ENCODE peak calls at places on chromosomes 13 and 19, in six cellular contexts. J is thoracic aorta; S is CD8-positive, alpha-beta T cell; R is brain microvascular endothelial cell; E is AG09309; M is neural progenitor cell. G is an unnamed sample.
A peak's percentile ranks its signal among the peaks of the same experiment; 100 is the strongest.

GRCh38 chr19:12482505-12482886 is 2.1 kb downstream of the ZNF709 start:
- DNase-seq in J (no peak), S (no peak), R (no peak), E (no peak), M (no peak), G (no peak)

GRCh38 chr19:1855040-1855827 is 7.0 kb upstream of the REXO1 start:
- DNase-seq in J (no peak), S (peak; percentile 72), R (peak; percentile 81), E (no peak), M (peak; percentile 93), G (peak; percentile 62)

GRCh38 chr13:99585609-99586008 is 84.3 kb downstream of the TM9SF2 start:
- DNase-seq in J (no peak), S (no peak), R (no peak), E (no peak), M (no peak), G (no peak)

GRCh38 chr19:41392775-41393174 is 4.4 kb downstream of the EXOSC5 start:
- DNase-seq in J (no peak), S (no peak), R (no peak), E (no peak), M (no peak), G (no peak)

GRCh38 chr19:41699968-41700323 is 8.5 kb upstream of the CEACAM5 start:
- DNase-seq in J (no peak), S (no peak), R (no peak), E (no peak), M (no peak), G (peak; percentile 2)

GRCh38 chr13:40637644-40638043 is 28.8 kb downstream of the FOXO1 start:
- DNase-seq in J (no peak), S (no peak), R (peak; percentile 29), E (no peak), M (no peak), G (no peak)

GRCh38 chr19:1408300-1409203 is 1.2 kb downstream of the DAZAP1 start:
- DNase-seq in J (no peak), S (peak; percentile 64), R (peak; percentile 37), E (no peak), M (peak; percentile 70), G (peak; percentile 54)

GRCh38 chr13:75876371-75877050 is 240.4 kb downstream of the LMO7 start:
- DNase-seq in J (no peak), S (peak; percentile 46), R (peak; percentile 54), E (no peak), M (peak; percentile 71), G (no peak)

GRCh38 chr13:61109741-61110140 is 305.9 kb downstream of the PCDH20 start:
- DNase-seq in J (no peak), S (no peak), R (no peak), E (no peak), M (no peak), G (no peak)

GRCh38 chr13:113119166-113119821 is 3.3 kb upstream of the F10 start:
- DNase-seq in J (no peak), S (no peak), R (no peak), E (no peak), M (no peak), G (peak; percentile 8)

GRCh38 chr13:24161010-24161775 is 673 bp downstream of the SPATA13 start:
- DNase-seq in J (no peak), S (peak; percentile 47), R (no peak), E (no peak), M (peak; percentile 37), G (no peak)

GRCh38 chr13:73521291-73521626 is 462.5 kb downstream of the KLF5 start:
- DNase-seq in J (no peak), S (no peak), R (no peak), E (no peak), M (no peak), G (no peak)

GRCh38 chr13:55664178-55664577 is 1476.5 kb upstream of the PRR20A start:
- DNase-seq in J (no peak), S (no peak), R (no peak), E (no peak), M (no peak), G (no peak)
- TF ChIP-seq CTCF in J (no peak), S (no peak), R (no peak), E (no peak), M (no peak), G (no peak)

DNA sequence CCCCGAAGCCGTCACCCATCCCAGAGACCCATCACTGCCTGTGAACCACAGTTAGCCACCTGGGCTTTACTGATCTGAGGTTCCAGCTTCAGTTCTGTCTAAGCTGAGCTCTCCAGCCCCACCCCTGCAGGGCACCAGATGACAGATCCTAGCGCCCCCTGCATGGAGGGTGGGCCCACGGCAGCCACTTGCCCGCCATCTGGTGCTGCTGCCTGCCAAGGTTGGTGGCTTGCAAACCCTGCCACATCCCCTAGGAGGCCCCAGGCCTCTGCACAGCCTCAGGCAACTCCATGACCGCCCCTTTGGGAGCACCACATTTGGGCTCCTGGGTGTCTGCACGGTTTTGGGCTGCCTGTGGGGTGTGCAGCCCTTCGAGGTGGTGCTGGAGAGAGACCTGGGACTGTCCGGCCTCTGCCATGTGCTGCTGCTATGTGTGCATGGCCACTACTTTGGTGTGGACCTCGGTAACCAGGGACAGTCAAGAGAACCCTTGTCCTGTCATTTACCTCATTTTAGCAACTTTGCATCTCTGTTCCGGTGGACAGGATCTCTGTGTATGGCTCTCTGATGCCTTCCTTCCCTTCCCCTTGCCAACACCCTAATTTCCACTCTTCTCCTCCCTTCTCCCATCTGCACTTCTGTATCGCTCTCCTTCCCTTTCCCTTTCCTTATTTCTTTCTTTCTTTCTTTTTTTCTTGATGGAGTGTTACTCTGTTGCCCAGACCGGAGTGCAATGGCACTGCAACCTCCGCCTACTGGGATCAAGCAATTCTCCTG is 17.4 kb upstream of the SDHAF1 start:
- DNase-seq in J (no peak), S (no peak), R (no peak), E (no peak), M (peak; percentile 79), G (no peak)
- TF ChIP-seq CTCF in J (no peak), S (no peak), R (peak; percentile 32), E (no peak), M (peak; percentile 56), G (no peak)

DNA sequence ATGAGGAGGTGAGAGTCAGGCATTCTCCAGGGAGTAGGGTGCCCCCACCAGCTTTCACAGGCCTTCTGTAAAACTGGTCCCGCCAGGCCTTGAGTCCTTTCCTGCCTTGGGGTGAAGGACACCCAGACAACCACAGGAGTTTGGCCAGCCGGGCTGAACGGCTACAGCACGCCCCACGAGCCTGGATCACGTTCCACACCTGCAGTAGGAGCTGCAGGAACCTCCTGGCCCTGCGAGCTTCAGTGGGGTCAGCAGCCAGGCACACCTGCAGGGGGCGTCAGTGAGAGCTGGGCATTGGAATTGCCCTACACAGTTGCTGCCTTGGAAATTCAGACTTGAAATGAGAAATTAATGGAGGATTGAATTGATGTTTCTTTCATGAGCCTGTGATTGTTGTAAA is 45.7 kb downstream of the COL4A2 start:
- DNase-seq in J (no peak), S (no peak), R (no peak), E (no peak), M (no peak), G (no peak)
- TF ChIP-seq CTCF in J (no peak), S (no peak), R (peak; percentile 64), E (no peak), M (peak; percentile 49), G (no peak)

GRCh38 chr19:49222528-49222927 is 64.9 kb downstream of the TRPM4 start:
- DNase-seq in J (no peak), S (no peak), R (no peak), E (no peak), M (no peak), G (no peak)

GRCh38 chr19:49223472-49223871 is 65.9 kb downstream of the TRPM4 start:
- DNase-seq in J (no peak), S (no peak), R (no peak), E (no peak), M (no peak), G (no peak)

GRCh38 chr19:49229416-49229815 is 71.8 kb downstream of the TRPM4 start:
- DNase-seq in J (no peak), S (no peak), R (no peak), E (no peak), M (no peak), G (no peak)

GRCh38 chr19:49222011-49222410 is 64.4 kb downstream of the TRPM4 start:
- DNase-seq in J (no peak), S (no peak), R (peak; percentile 26), E (no peak), M (no peak), G (no peak)

GRCh38 chr19:49224856-49225255 is 67.3 kb downstream of the TRPM4 start:
- DNase-seq in J (no peak), S (no peak), R (peak; percentile 70), E (no peak), M (peak; percentile 74), G (no peak)
- TF ChIP-seq CTCF in J (no peak), S (no peak), R (peak; percentile 67), E (peak; percentile 43), M (peak; percentile 60), G (no peak)

DNA sequence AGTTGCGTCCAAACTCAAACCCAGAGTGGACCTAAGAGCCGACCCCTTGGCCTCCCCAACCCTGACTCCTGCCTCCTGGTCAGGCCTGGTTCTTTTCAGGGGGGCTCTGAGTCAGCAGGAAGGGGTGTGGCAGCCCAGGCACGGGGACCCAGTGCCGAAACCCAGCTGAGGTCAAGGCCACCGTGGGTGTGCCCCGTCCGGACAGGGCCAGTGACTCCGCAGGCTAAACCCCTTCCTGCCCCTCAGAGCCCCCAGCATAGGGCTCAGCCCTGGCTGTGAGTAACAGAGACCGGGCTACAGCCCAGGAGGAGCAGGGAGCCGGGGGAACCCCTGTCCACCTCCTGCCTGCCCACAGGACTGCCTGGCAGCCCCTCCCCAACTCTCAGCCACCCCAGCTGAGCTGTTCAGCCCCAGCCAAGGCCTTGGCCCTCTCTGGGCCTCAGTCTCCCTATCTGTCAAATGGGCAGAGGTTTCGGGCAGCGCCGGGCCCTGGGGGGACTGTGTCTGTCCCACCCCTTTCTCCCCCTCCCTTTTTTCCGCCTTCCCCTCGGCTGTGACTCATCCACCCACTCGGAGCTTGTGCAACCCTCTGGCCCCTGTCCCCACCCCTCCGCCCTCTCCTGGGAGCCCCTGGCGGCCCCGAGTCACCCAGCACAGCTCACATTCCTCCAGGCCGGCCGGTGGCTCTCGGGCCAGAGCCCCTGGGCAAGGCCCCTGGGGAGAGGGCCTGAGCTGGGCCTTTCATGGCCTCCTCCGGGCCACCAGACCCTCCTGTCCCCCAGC is 8.6 kb downstream of the ZBTB7A start:
- DNase-seq in J (peak; percentile 84), S (peak; percentile 63), R (peak; percentile 80), E (peak; percentile 63), M (no peak), G (no peak)
- TF ChIP-seq CTCF in J (peak; percentile 20), S (no peak), R (peak; percentile 54), E (peak; percentile 43), M (no peak), G (no peak)

DNA sequence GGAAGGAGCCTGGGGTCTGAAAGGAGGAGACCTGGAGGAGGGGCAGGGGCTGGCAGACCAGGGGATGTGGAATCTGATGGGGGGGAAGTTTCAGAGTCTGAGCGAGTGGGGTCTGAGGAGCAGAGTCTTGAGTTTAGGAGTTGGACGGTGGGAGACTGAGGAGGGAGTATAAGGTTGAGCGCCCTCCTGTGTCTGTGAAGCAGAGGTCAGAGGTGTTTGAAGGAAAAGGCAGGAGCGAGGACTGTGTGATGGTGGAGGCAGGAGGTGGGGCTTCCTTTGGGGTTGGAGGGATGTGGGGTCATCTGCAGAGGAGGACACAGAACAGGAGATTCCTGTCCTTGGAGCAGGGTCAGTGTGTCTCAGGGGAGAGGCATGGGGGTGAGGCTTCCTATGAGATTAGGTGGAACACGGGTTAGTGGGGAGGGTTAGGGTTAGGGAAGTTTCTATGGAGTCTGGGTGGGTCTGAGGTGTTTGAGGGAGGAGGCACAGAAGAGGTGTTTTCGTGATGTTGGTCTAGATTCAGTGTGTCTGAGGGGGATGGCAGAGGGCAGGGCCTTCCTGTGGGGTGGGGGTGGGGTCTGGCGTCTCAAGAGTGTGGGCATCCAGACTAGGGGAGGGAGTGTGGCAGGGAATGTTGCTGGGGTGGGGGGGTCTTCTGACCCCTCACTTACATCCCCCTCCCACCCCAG is 8.3 kb downstream of the RYR1 start:
- DNase-seq in J (no peak), S (no peak), R (no peak), E (no peak), M (peak; percentile 71), G (no peak)
- TF ChIP-seq CTCF in J (no peak), S (no peak), R (peak; percentile 7), E (no peak), M (peak; percentile 61), G (no peak)